ENCODE peak calls at places on chromosomes 11 and 22, in six cellular contexts. U, W, J, A, D and X are unnamed samples.

GRCh38 chr11:11391796-11392195 is 38.7 kb upstream of the CSNK2A3 start:
- DNase-seq in U (peak; percentile 78), W (peak; percentile 81), J (no peak), A (peak; percentile 35), D (no peak), X (no peak)

GRCh38 chr11:76240666-76241065 is 34.4 kb upstream of the WNT11 start:
- DNase-seq in U (no peak), W (no peak), J (no peak), A (no peak), D (no peak), X (no peak)

GRCh38 chr22:39077513-39077840 is 402 bp downstream of the APOBEC3G start:
- DNase-seq in U (no peak), W (no peak), J (no peak), A (no peak), D (no peak), X (no peak)

GRCh38 chr22:43302462-43303109 is 40.6 kb downstream of the SCUBE1 start:
- DNase-seq in U (no peak), W (no peak), J (no peak), A (no peak), D (no peak), X (no peak)

GRCh38 chr11:629237-629583 is 2.2 kb upstream of the SCT start:
- DNase-seq in U (no peak), W (no peak), J (no peak), A (no peak), D (no peak), X (no peak)

GRCh38 chr11:44955019-44955738 is 4.5 kb upstream of the TP53I11 start:
- DNase-seq in U (peak; percentile 29), W (peak; percentile 92), J (no peak), A (peak; percentile 46), D (no peak), X (peak; percentile 35)

GRCh38 chr11:6606471-6607189 is 3.1 kb downstream of the ILK start:
- DNase-seq in U (peak; percentile 90), W (peak; percentile 94), J (peak; percentile 52), A (peak; percentile 80), D (peak; percentile 79), X (peak; percentile 76)

GRCh38 chr11:126129681-126130671 is 67.3 kb upstream of the CDON start:
- DNase-seq in U (no peak), W (peak; percentile 79), J (no peak), A (no peak), D (no peak), X (no peak)

GRCh38 chr11:2213890-2214526 is 42.4 kb upstream of the TH start:
- DNase-seq in U (no peak), W (no peak), J (no peak), A (no peak), D (no peak), X (no peak)

GRCh38 chr22:37660709-37661045 is 2.2 kb downstream of the PDXP start:
- DNase-seq in U (no peak), W (no peak), J (no peak), A (no peak), D (no peak), X (no peak)

GRCh38 chr22:31695423-31695822 is 33.4 kb upstream of the PISD start:
- DNase-seq in U (no peak), W (peak; percentile 24), J (no peak), A (no peak), D (no peak), X (no peak)

GRCh38 chr11:10742460-10743208 is 8.4 kb upstream of the CTR9 start:
- DNase-seq in U (no peak), W (peak; percentile 91), J (no peak), A (peak; percentile 74), D (no peak), X (no peak)

GRCh38 chr11:118437046-118437735 is 899 bp downstream of the KMT2A start:
- DNase-seq in U (no peak), W (peak; percentile 43), J (peak; percentile 53), A (no peak), D (peak; percentile 16), X (peak; percentile 38)

GRCh38 chr22:39481054-39481453 is 21.0 kb upstream of the MIEF1 start:
- DNase-seq in U (no peak), W (no peak), J (no peak), A (no peak), D (no peak), X (no peak)

GRCh38 chr22:39374191-39374590 is 24.4 kb downstream of the SYNGR1 start:
- DNase-seq in U (no peak), W (no peak), J (no peak), A (no peak), D (no peak), X (no peak)

GRCh38 chr22:40007826-40008710 is 13.3 kb downstream of the FAM83F start:
- DNase-seq in U (no peak), W (no peak), J (no peak), A (no peak), D (no peak), X (no peak)

GRCh38 chr11:71342116-71342515 is 89.7 kb upstream of the SHANK2 start:
- DNase-seq in U (peak; percentile 32), W (peak; percentile 70), J (no peak), A (no peak), D (no peak), X (no peak)

GRCh38 chr11:103234974-103235373 is 125.7 kb downstream of the DYNC2H1 start:
- DNase-seq in U (peak; percentile 75), W (peak; percentile 87), J (no peak), A (peak; percentile 62), D (no peak), X (no peak)

GRCh38 chr11:99934008-99934407 is 753.1 kb upstream of the ARHGAP42 start:
- DNase-seq in U (no peak), W (no peak), J (no peak), A (no peak), D (no peak), X (no peak)

GRCh38 chr11:65643971-65644370 is 6.1 kb downstream of the SIPA1 start:
- DNase-seq in U (no peak), W (no peak), J (no peak), A (no peak), D (no peak), X (no peak)

GRCh38 chr11:68916439-68916838 is 12.7 kb downstream of the IGHMBP2 start:
- DNase-seq in U (no peak), W (no peak), J (no peak), A (no peak), D (no peak), X (no peak)

GRCh38 chr11:10725907-10726253 is 25.2 kb upstream of the CTR9 start:
- DNase-seq in U (no peak), W (no peak), J (no peak), A (no peak), D (no peak), X (no peak)

GRCh38 chr22:28927526-28928089 is 44.2 kb downstream of the ZNRF3 start:
- DNase-seq in U (no peak), W (no peak), J (no peak), A (no peak), D (no peak), X (no peak)

GRCh38 chr11:45880772-45881570 is 4.5 kb upstream of the MAPK8IP1 start:
- DNase-seq in U (no peak), W (no peak), J (no peak), A (no peak), D (no peak), X (peak; percentile 10)